ENCODE peak calls at places on chromosomes 2 and 18, in four cellular contexts. One of them, this sample, is unnamed.

GRCh38 chr2:30366199-30366691 is 80.8 kb upstream of the LCLAT1 start:
- DNase-seq in MM.1S: no peak
- DNase-seq in sigmoid colon: no peak
- DNase-seq in effector memory CD4-positive, alpha-beta T cell: no peak
- DNase-seq in this sample: no peak

GRCh38 chr2:86518498-86518897 is 44.7 kb downstream of the CHMP3 start:
- DNase-seq in MM.1S: peak
- DNase-seq in sigmoid colon: no peak
- DNase-seq in effector memory CD4-positive, alpha-beta T cell: no peak
- DNase-seq in this sample: no peak

GRCh38 chr2:157303612-157304011 is 22.0 kb downstream of the ERMN start:
- DNase-seq in MM.1S: no peak
- DNase-seq in sigmoid colon: no peak
- DNase-seq in effector memory CD4-positive, alpha-beta T cell: no peak
- DNase-seq in this sample: no peak

GRCh38 chr2:237025090-237025865 is 60.4 kb upstream of the COPS8 start:
- DNase-seq in MM.1S: no peak
- DNase-seq in sigmoid colon: no peak
- DNase-seq in effector memory CD4-positive, alpha-beta T cell: no peak
- DNase-seq in this sample: peak

GRCh38 chr2:212843409-212844199 is 305.0 kb upstream of the ERBB4 start:
- DNase-seq in MM.1S: no peak
- DNase-seq in sigmoid colon: no peak
- DNase-seq in effector memory CD4-positive, alpha-beta T cell: no peak
- DNase-seq in this sample: no peak

GRCh38 chr2:229810786-229811185 is 96.4 kb upstream of the DNER start:
- DNase-seq in MM.1S: no peak
- DNase-seq in sigmoid colon: no peak
- DNase-seq in effector memory CD4-positive, alpha-beta T cell: no peak
- DNase-seq in this sample: no peak

GRCh38 chr18:44725300-44726096 is 44.8 kb downstream of the SETBP1 start:
- DNase-seq in MM.1S: peak
- DNase-seq in sigmoid colon: peak
- DNase-seq in effector memory CD4-positive, alpha-beta T cell: peak
- DNase-seq in this sample: no peak

GRCh38 chr2:29000481-29000880 is 19.4 kb downstream of the TOGARAM2 start:
- DNase-seq in MM.1S: no peak
- DNase-seq in sigmoid colon: peak
- DNase-seq in effector memory CD4-positive, alpha-beta T cell: peak
- DNase-seq in this sample: peak

GRCh38 chr2:233413529-233414272 is 59.4 kb downstream of the DGKD start:
- DNase-seq in MM.1S: no peak
- DNase-seq in sigmoid colon: no peak
- DNase-seq in effector memory CD4-positive, alpha-beta T cell: peak
- DNase-seq in this sample: peak

GRCh38 chr2:185388226-185388625 is 350.4 kb upstream of the FSIP2 start:
- DNase-seq in MM.1S: no peak
- DNase-seq in sigmoid colon: no peak
- DNase-seq in effector memory CD4-positive, alpha-beta T cell: no peak
- DNase-seq in this sample: no peak

GRCh38 chr2:86703704-86704370 is 16.3 kb upstream of the RMND5A start:
- DNase-seq in MM.1S: no peak
- DNase-seq in sigmoid colon: no peak
- DNase-seq in effector memory CD4-positive, alpha-beta T cell: no peak
- DNase-seq in this sample: peak

GRCh38 chr2:232419245-232420072 is 12.8 kb downstream of the ALPG start:
- DNase-seq in MM.1S: no peak
- DNase-seq in sigmoid colon: peak
- DNase-seq in effector memory CD4-positive, alpha-beta T cell: no peak
- DNase-seq in this sample: no peak

GRCh38 chr2:10173258-10174005 is 50.9 kb downstream of the RRM2 start:
- DNase-seq in MM.1S: no peak
- DNase-seq in sigmoid colon: no peak
- DNase-seq in effector memory CD4-positive, alpha-beta T cell: no peak
- DNase-seq in this sample: no peak

GRCh38 chr2:85702172-85702571 is 8.0 kb downstream of the GNLY start:
- DNase-seq in MM.1S: no peak
- DNase-seq in sigmoid colon: no peak
- DNase-seq in effector memory CD4-positive, alpha-beta T cell: no peak
- DNase-seq in this sample: no peak

GRCh38 chr2:238509151-238509820 is 82.6 kb downstream of the ASB1 start:
- DNase-seq in MM.1S: no peak
- DNase-seq in sigmoid colon: no peak
- DNase-seq in effector memory CD4-positive, alpha-beta T cell: no peak
- DNase-seq in this sample: no peak

GRCh38 chr2:144567745-144568144 is 47.8 kb upstream of the ZEB2 start:
- DNase-seq in MM.1S: no peak
- DNase-seq in sigmoid colon: no peak
- DNase-seq in effector memory CD4-positive, alpha-beta T cell: no peak
- DNase-seq in this sample: no peak

GRCh38 chr2:230842473-230842872 is 22.3 kb upstream of the ITM2C start:
- DNase-seq in MM.1S: no peak
- DNase-seq in sigmoid colon: no peak
- DNase-seq in effector memory CD4-positive, alpha-beta T cell: no peak
- DNase-seq in this sample: no peak

GRCh38 chr18:9466911-9467310 is 8.4 kb upstream of the RALBP1 start:
- DNase-seq in MM.1S: no peak
- DNase-seq in sigmoid colon: no peak
- DNase-seq in effector memory CD4-positive, alpha-beta T cell: no peak
- DNase-seq in this sample: no peak

GRCh38 chr2:109331864-109332848 is 203.2 kb downstream of the SH3RF3 start:
- DNase-seq in MM.1S: peak
- DNase-seq in sigmoid colon: peak
- DNase-seq in effector memory CD4-positive, alpha-beta T cell: no peak
- DNase-seq in this sample: peak

GRCh38 chr2:172972005-172972619 is 103.5 kb upstream of the MAP3K20 start:
- DNase-seq in MM.1S: peak
- DNase-seq in sigmoid colon: no peak
- DNase-seq in effector memory CD4-positive, alpha-beta T cell: no peak
- DNase-seq in this sample: no peak

GRCh38 chr2:238423561-238424312 is 3.0 kb upstream of the ASB1 start:
- DNase-seq in MM.1S: no peak
- DNase-seq in sigmoid colon: no peak
- DNase-seq in effector memory CD4-positive, alpha-beta T cell: no peak
- DNase-seq in this sample: no peak

GRCh38 chr2:159140070-159140774 is 146.3 kb downstream of the WDSUB1 start:
- DNase-seq in MM.1S: no peak
- DNase-seq in sigmoid colon: no peak
- DNase-seq in effector memory CD4-positive, alpha-beta T cell: no peak
- DNase-seq in this sample: no peak

GRCh38 chr2:159138642-159139182 is 147.8 kb downstream of the WDSUB1 start:
- DNase-seq in MM.1S: no peak
- DNase-seq in sigmoid colon: no peak
- DNase-seq in effector memory CD4-positive, alpha-beta T cell: no peak
- DNase-seq in this sample: no peak

GRCh38 chr2:159137511-159138101 is 148.9 kb downstream of the WDSUB1 start:
- DNase-seq in MM.1S: no peak
- DNase-seq in sigmoid colon: no peak
- DNase-seq in effector memory CD4-positive, alpha-beta T cell: no peak
- DNase-seq in this sample: no peak

GRCh38 chr2:159136405-159136804 is 150.1 kb downstream of the WDSUB1 start:
- DNase-seq in MM.1S: no peak
- DNase-seq in sigmoid colon: no peak
- DNase-seq in effector memory CD4-positive, alpha-beta T cell: no peak
- DNase-seq in this sample: no peak

GRCh38 chr2:159139216-159139933 is 147.1 kb downstream of the WDSUB1 start:
- DNase-seq in MM.1S: no peak
- DNase-seq in sigmoid colon: no peak
- DNase-seq in effector memory CD4-positive, alpha-beta T cell: no peak
- DNase-seq in this sample: no peak
- H3K27ac ChIP-seq in MM.1S: no peak
- H3K27ac ChIP-seq in sigmoid colon: no peak
- H3K27ac ChIP-seq in effector memory CD4-positive, alpha-beta T cell: no peak
- H3K27ac ChIP-seq in this sample: peak

GRCh38 chr18:2827076-2827475 is 19.7 kb upstream of the EMILIN2 start:
- DNase-seq in MM.1S: no peak
- DNase-seq in sigmoid colon: peak
- DNase-seq in effector memory CD4-positive, alpha-beta T cell: no peak
- DNase-seq in this sample: no peak

GRCh38 chr18:2824865-2825264 is 21.9 kb upstream of the EMILIN2 start:
- DNase-seq in MM.1S: no peak
- DNase-seq in sigmoid colon: no peak
- DNase-seq in effector memory CD4-positive, alpha-beta T cell: no peak
- DNase-seq in this sample: no peak

GRCh38 chr18:2823966-2824365 is 22.8 kb upstream of the EMILIN2 start:
- DNase-seq in MM.1S: no peak
- DNase-seq in sigmoid colon: no peak
- DNase-seq in effector memory CD4-positive, alpha-beta T cell: no peak
- DNase-seq in this sample: no peak

GRCh38 chr18:2825613-2826205 is 21.1 kb upstream of the EMILIN2 start:
- DNase-seq in MM.1S: no peak
- DNase-seq in sigmoid colon: peak
- DNase-seq in effector memory CD4-positive, alpha-beta T cell: no peak
- DNase-seq in this sample: no peak

GRCh38 chr18:2826581-2826980 is 20.2 kb upstream of the EMILIN2 start:
- DNase-seq in MM.1S: no peak
- DNase-seq in sigmoid colon: peak
- DNase-seq in effector memory CD4-positive, alpha-beta T cell: no peak
- DNase-seq in this sample: no peak
- H3K27ac ChIP-seq in MM.1S: no peak
- H3K27ac ChIP-seq in sigmoid colon: no peak
- H3K27ac ChIP-seq in effector memory CD4-positive, alpha-beta T cell: no peak
- H3K27ac ChIP-seq in this sample: no peak

GRCh38 chr2:120334068-120334467 is 11.9 kb upstream of the INHBB start:
- DNase-seq in MM.1S: no peak
- DNase-seq in sigmoid colon: no peak
- DNase-seq in effector memory CD4-positive, alpha-beta T cell: no peak
- DNase-seq in this sample: no peak

GRCh38 chr2:120342451-120342850 is 3.5 kb upstream of the INHBB start:
- DNase-seq in MM.1S: no peak
- DNase-seq in sigmoid colon: no peak
- DNase-seq in effector memory CD4-positive, alpha-beta T cell: no peak
- DNase-seq in this sample: no peak

GRCh38 chr2:120341977-120342376 is 4.0 kb upstream of the INHBB start:
- DNase-seq in MM.1S: no peak
- DNase-seq in sigmoid colon: no peak
- DNase-seq in effector memory CD4-positive, alpha-beta T cell: no peak
- DNase-seq in this sample: no peak

GRCh38 chr2:120336749-120337148 is 9.2 kb upstream of the INHBB start:
- DNase-seq in MM.1S: no peak
- DNase-seq in sigmoid colon: no peak
- DNase-seq in effector memory CD4-positive, alpha-beta T cell: no peak
- DNase-seq in this sample: no peak

GRCh38 chr2:120338015-120338414 is 7.9 kb upstream of the INHBB start:
- DNase-seq in MM.1S: no peak
- DNase-seq in sigmoid colon: no peak
- DNase-seq in effector memory CD4-positive, alpha-beta T cell: no peak
- DNase-seq in this sample: no peak
- H3K27ac ChIP-seq in MM.1S: no peak
- H3K27ac ChIP-seq in sigmoid colon: no peak
- H3K27ac ChIP-seq in effector memory CD4-positive, alpha-beta T cell: no peak
- H3K27ac ChIP-seq in this sample: no peak

DNA sequence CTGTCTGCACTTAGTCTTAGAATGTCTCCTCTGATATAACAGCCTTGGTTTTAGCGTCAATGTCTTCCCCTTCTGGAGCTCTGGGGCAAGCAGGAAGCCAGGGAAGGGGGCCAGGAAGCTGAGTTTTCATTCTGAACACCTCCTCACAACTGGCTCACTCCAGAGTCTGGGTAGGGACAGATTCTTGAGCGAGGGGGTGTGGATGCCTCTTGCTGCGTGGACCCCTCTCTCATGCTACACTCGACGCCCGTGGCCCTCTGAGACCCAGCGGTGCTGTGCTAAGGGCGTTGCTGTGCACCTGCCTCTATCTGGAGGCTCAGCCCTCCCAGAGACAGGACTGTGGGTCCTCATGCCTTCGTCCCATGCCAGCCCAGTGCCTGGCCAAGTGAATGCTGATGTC is 99.7 kb downstream of the RNF144A start:
- DNase-seq in MM.1S: no peak
- DNase-seq in sigmoid colon: no peak
- DNase-seq in effector memory CD4-positive, alpha-beta T cell: no peak
- DNase-seq in this sample: no peak
- H3K27ac ChIP-seq in MM.1S: no peak
- H3K27ac ChIP-seq in sigmoid colon: no peak
- H3K27ac ChIP-seq in effector memory CD4-positive, alpha-beta T cell: no peak
- H3K27ac ChIP-seq in this sample: no peak

GRCh38 chr18:55243852-55244251 is 284.6 kb upstream of the CCDC68 start:
- DNase-seq in MM.1S: no peak
- DNase-seq in sigmoid colon: no peak
- DNase-seq in effector memory CD4-positive, alpha-beta T cell: no peak
- DNase-seq in this sample: no peak
- H3K27ac ChIP-seq in MM.1S: no peak
- H3K27ac ChIP-seq in sigmoid colon: peak
- H3K27ac ChIP-seq in effector memory CD4-positive, alpha-beta T cell: no peak
- H3K27ac ChIP-seq in this sample: no peak